ENCODE peak calls at places on chromosome 13, in five cellular contexts. W is tibial nerve, T is A549, H is Peyer's patch, V is uterus. A is an unnamed sample.

GRCh38 chr13:56352901-56353300 is 787.8 kb upstream of the PRR20A start:
- DNase-seq in W (no peak), T (no peak), H (no peak), V (no peak), A (no peak)

GRCh38 chr13:30705672-30706071 is 29.7 kb upstream of the ALOX5AP start:
- DNase-seq in W (no peak), T (no peak), H (no peak), V (no peak), A (no peak)

GRCh38 chr13:104571890-104572229 is 1505.6 kb upstream of the SLC10A2 start:
- DNase-seq in W (no peak), T (no peak), H (no peak), V (no peak), A (no peak)

GRCh38 chr13:73492811-73493210 is 434.0 kb downstream of the KLF5 start:
- DNase-seq in W (no peak), T (no peak), H (no peak), V (no peak), A (no peak)

GRCh38 chr13:104286566-104287290 is 1220.5 kb upstream of the SLC10A2 start:
- DNase-seq in W (no peak), T (no peak), H (no peak), V (no peak), A (no peak)

GRCh38 chr13:93628136-93628535 is 401.5 kb downstream of the GPC6 start:
- DNase-seq in W (no peak), T (no peak), H (no peak), V (no peak), A (no peak)

GRCh38 chr13:48304132-48304876 is 753 bp downstream of the RB1 start:
- DNase-seq in W (peak; percentile 47), T (peak; percentile 6), H (peak; percentile 83), V (peak; percentile 38), A (peak; percentile 11)

GRCh38 chr13:80029170-80029569 is 311.8 kb downstream of the SPRY2 start:
- DNase-seq in W (no peak), T (no peak), H (no peak), V (no peak), A (no peak)

GRCh38 chr13:58151452-58151851 is 519.9 kb downstream of the PCDH17 start:
- DNase-seq in W (no peak), T (no peak), H (no peak), V (no peak), A (no peak)

GRCh38 chr13:99304541-99304940 is 2.7 kb downstream of the GPR183 start:
- DNase-seq in W (no peak), T (no peak), H (no peak), V (no peak), A (no peak)

GRCh38 chr13:99301913-99302636 is 5.1 kb downstream of the GPR183 start:
- DNase-seq in W (no peak), T (no peak), H (peak; percentile 81), V (no peak), A (no peak)

GRCh38 chr13:99302637-99303505 is 4.3 kb downstream of the GPR183 start:
- DNase-seq in W (no peak), T (no peak), H (no peak), V (no peak), A (no peak)

GRCh38 chr13:99305180-99305965 is 1.8 kb downstream of the GPR183 start:
- DNase-seq in W (no peak), T (no peak), H (no peak), V (no peak), A (no peak)

GRCh38 chr13:99303863-99304521 is 3.2 kb downstream of the GPR183 start:
- DNase-seq in W (no peak), T (no peak), H (peak; percentile 72), V (no peak), A (no peak)
- TF ChIP-seq POLR2A in W (no peak), T (no peak), H (no peak), V (no peak), A (no peak)

GRCh38 chr13:110712849-110713641 is 455 bp upstream of the ING1 start:
- DNase-seq in W (peak; percentile 98), T (peak; percentile 95), H (peak; percentile 99), V (peak; percentile 100), A (peak; percentile 100)
- TF ChIP-seq POLR2A in W (peak; percentile 97), T (peak; percentile 93), H (peak; percentile 100), V (peak; percentile 95), A (peak; percentile 98)

GRCh38 chr13:27965740-27966640 is 3.1 kb downstream of the CDX2 start:
- DNase-seq in W (no peak), T (no peak), H (no peak), V (no peak), A (no peak)
- TF ChIP-seq POLR2A in W (no peak), T (no peak), H (peak; percentile 32), V (no peak), A (no peak)

GRCh38 chr13:113209880-113210421 is 538 bp downstream of the CUL4A start:
- DNase-seq in W (no peak), T (no peak), H (peak; percentile 87), V (peak; percentile 40), A (peak; percentile 59)
- TF ChIP-seq POLR2A in W (no peak), T (no peak), H (peak; percentile 13), V (no peak), A (no peak)

DNA sequence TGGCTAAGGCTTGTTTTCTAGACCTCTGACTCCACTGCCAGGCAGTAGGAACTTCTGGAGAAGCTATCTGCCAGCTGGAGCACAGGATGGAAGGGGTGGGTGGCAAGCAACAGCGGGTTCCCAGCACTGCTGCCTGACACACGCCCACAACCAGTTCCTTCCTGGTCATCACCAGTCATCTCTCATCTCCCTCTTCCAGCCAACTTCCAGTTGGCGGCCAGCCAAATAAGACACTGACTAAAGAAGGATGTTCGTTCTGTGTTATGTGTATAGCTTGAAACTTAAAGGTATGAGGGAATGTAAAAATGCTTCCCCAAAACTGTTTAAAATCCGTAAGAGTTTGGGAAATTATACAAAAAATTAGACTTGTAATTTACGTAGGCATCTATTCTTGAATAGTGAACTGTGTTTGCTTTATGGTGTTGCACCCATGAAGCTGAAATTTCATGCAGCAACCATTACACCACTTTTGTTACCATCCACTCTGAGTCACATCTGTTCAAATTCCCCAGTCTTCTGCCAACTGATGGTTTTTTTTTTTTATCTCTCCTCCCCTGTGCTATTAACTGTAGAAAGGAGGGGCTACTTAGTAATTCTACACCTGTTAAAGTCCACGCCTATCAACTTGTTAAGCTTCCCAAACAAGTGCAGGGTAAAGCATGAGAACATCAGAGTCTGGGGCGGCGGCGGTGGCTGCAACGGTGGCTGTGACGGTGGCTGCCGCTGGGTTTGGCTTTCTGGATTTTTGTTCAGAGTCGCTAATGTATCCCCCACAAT is 86.2 kb upstream of the FRY start:
- DNase-seq in W (peak; percentile 63), T (no peak), H (peak; percentile 73), V (peak; percentile 30), A (no peak)
- TF ChIP-seq POLR2A in W (no peak), T (no peak), H (no peak), V (no peak), A (no peak)

DNA sequence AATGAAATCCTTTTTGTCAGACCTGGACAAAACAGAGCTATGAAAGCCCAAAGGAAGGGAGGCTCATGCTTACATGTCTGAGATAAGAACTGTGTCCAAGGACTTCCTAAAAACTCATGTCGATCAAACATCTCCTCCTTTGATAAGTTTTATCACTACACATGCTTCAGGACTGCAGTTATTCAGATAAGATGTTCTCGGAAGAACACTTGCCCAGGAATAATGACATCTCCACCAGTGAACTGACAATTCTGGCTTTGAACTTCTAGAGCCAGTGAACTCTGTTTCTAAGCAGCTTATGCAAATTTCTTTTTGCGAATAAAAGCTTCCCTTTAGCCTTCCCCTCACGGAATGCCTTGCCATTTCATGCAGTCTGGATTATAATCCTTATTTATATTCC is 561.6 kb downstream of the TBC1D4 start:
- DNase-seq in W (no peak), T (no peak), H (no peak), V (no peak), A (no peak)
- TF ChIP-seq POLR2A in W (no peak), T (no peak), H (no peak), V (no peak), A (no peak)

GRCh38 chr13:28655566-28655965 is 3.4 kb upstream of the POMP start:
- DNase-seq in W (no peak), T (no peak), H (no peak), V (no peak), A (no peak)
- TF ChIP-seq POLR2A in W (no peak), T (no peak), H (no peak), V (no peak), A (no peak)

DNA sequence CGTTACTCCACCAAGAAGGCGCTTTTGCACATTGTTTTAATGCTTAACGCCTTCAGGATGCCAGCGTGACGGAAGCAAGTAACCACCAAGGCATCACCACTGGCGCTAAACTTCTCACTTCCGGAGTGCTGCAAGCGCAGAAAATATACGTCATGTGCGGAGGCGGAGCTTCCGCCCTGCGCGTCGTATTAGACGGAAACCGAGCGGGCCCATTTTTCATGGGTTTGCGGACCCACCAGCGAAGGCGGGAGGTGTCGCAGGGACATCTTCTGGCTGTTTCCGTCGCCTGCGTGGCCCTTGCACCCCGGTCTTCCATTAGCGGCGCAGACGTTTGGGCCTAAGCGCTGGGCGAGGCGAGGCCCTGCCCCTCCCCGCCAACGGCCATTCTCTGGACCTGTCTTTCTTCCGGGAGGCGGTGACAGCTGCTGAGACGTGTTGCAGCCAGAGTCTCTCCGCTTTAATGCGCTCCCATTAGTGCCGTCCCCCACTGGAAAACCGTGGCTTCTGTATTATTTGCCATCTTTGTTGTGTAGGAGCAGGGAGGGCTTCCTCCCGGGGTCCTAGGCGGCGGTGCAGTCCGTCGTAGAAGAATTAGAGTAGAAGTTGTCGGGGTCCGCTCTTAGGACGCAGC is at the start of gene ERCC5:
- DNase-seq in W (peak; percentile 93), T (peak; percentile 28), H (peak; percentile 97), V (peak; percentile 93), A (peak; percentile 79)
- TF ChIP-seq POLR2A in W (peak; percentile 75), T (peak; percentile 24), H (peak; percentile 82), V (peak; percentile 81), A (peak; percentile 53)

DNA sequence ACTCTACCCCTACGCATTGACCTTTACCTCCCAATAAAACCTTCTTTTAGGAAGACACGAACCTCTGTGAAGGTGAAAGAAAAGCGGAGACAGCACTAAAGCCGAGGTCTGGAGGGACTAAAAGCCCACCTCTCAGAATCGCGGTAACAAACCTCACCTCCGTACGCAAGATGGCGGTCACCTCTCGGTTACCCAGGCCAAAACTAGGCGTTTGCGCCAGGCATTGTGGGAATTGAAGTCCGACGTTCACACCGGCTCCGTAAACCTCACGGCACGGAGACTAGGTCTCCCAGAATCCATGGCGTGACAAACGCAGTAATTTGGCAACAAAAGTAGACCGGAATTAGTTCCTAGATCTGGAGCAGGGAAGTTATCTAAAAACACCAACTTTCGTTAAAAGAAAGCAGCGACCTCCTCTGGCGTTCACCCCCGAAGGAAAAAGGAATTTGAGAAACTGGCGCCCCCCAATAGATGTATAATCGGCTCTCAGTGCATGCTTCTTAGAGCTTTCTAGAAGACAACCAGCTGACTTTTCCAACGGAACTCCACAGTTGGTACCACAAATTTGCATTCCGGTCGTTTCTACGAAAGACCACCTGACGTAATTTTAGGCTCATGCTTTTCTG is at the start of gene N4BP2L2:
- DNase-seq in W (peak; percentile 93), T (peak; percentile 79), H (peak; percentile 97), V (peak; percentile 93), A (peak; percentile 49)
- TF ChIP-seq POLR2A in W (peak; percentile 74), T (no peak), H (no peak), V (peak; percentile 48), A (peak; percentile 45)